ENCODE peak calls at places on chromosomes 5 and 9, in four cellular contexts. One of them, this sample, is unnamed.

GRCh38 chr5:110386782-110387181 is 339.7 kb downstream of the TMEM232 start:
- DNase-seq in lung: no peak
- DNase-seq in RWPE2: no peak
- DNase-seq in GM12865: no peak
- DNase-seq in this sample: peak

GRCh38 chr9:99489043-99489378 is 266.9 kb downstream of the SEC61B start:
- DNase-seq in lung: no peak
- DNase-seq in RWPE2: no peak
- DNase-seq in GM12865: no peak
- DNase-seq in this sample: peak

GRCh38 chr5:1088031-1088430 is 23.8 kb downstream of the SLC12A7 start:
- DNase-seq in lung: no peak
- DNase-seq in RWPE2: no peak
- DNase-seq in GM12865: no peak
- DNase-seq in this sample: no peak

GRCh38 chr5:60993425-60993824 is 48.4 kb downstream of the NDUFAF2 start:
- DNase-seq in lung: no peak
- DNase-seq in RWPE2: no peak
- DNase-seq in GM12865: no peak
- DNase-seq in this sample: no peak

GRCh38 chr9:133122605-133122934 is 1.5 kb upstream of the RALGDS start:
- DNase-seq in lung: no peak
- DNase-seq in RWPE2: no peak
- DNase-seq in GM12865: no peak
- DNase-seq in this sample: no peak

GRCh38 chr9:1995084-1995483 is 20.1 kb upstream of the SMARCA2 start:
- DNase-seq in lung: no peak
- DNase-seq in RWPE2: no peak
- DNase-seq in GM12865: no peak
- DNase-seq in this sample: no peak

GRCh38 chr5:171175746-171176145 is 133.3 kb upstream of the TLX3 start:
- DNase-seq in lung: no peak
- DNase-seq in RWPE2: no peak
- DNase-seq in GM12865: no peak
- DNase-seq in this sample: no peak

GRCh38 chr5:64818245-64818644 is 49.5 kb downstream of the CWC27 start:
- DNase-seq in lung: no peak
- DNase-seq in RWPE2: no peak
- DNase-seq in GM12865: no peak
- DNase-seq in this sample: no peak

GRCh38 chr9:126398403-126399058 is 71.9 kb downstream of the MVB12B start:
- DNase-seq in lung: peak
- DNase-seq in RWPE2: no peak
- DNase-seq in GM12865: peak
- DNase-seq in this sample: no peak

GRCh38 chr9:118364266-118365075 is 660.3 kb downstream of the TLR4 start:
- DNase-seq in lung: no peak
- DNase-seq in RWPE2: no peak
- DNase-seq in GM12865: peak
- DNase-seq in this sample: no peak

GRCh38 chr9:38141751-38142150 is 72.7 kb upstream of the SHB start:
- DNase-seq in lung: no peak
- DNase-seq in RWPE2: no peak
- DNase-seq in GM12865: peak
- DNase-seq in this sample: peak

GRCh38 chr9:19313573-19313972 is 66.5 kb downstream of the RPS6 start:
- DNase-seq in lung: no peak
- DNase-seq in RWPE2: no peak
- DNase-seq in GM12865: no peak
- DNase-seq in this sample: no peak

GRCh38 chr9:2771101-2771500 is 53.8 kb downstream of the KCNV2 start:
- DNase-seq in lung: no peak
- DNase-seq in RWPE2: no peak
- DNase-seq in GM12865: no peak
- DNase-seq in this sample: no peak

GRCh38 chr9:34408173-34408572 is 31.5 kb upstream of the MYORG start:
- DNase-seq in lung: no peak
- DNase-seq in RWPE2: no peak
- DNase-seq in GM12865: no peak
- DNase-seq in this sample: no peak

GRCh38 chr5:10934789-10935355 is 173.8 kb upstream of the DAP start:
- DNase-seq in lung: no peak
- DNase-seq in RWPE2: no peak
- DNase-seq in GM12865: no peak
- DNase-seq in this sample: no peak

GRCh38 chr5:109880907-109881685 is 191.4 kb downstream of the MAN2A1 start:
- DNase-seq in lung: no peak
- DNase-seq in RWPE2: no peak
- DNase-seq in GM12865: no peak
- DNase-seq in this sample: no peak

GRCh38 chr5:168939887-168940534 is 360.8 kb upstream of the PANK3 start:
- DNase-seq in lung: no peak
- DNase-seq in RWPE2: no peak
- DNase-seq in GM12865: no peak
- DNase-seq in this sample: no peak

GRCh38 chr9:115395511-115396021 is 277.6 kb upstream of the TNC start:
- DNase-seq in lung: no peak
- DNase-seq in RWPE2: no peak
- DNase-seq in GM12865: no peak
- DNase-seq in this sample: no peak

GRCh38 chr5:36696059-36696673 is 89.8 kb downstream of the SLC1A3 start:
- DNase-seq in lung: peak
- DNase-seq in RWPE2: no peak
- DNase-seq in GM12865: peak
- DNase-seq in this sample: peak

GRCh38 chr9:89878687-89879086 is 273.9 kb downstream of the GADD45G start:
- DNase-seq in lung: peak
- DNase-seq in RWPE2: peak
- DNase-seq in GM12865: no peak
- DNase-seq in this sample: no peak

GRCh38 chr5:169328401-169328800 is 27.5 kb upstream of the SLIT3 start:
- DNase-seq in lung: no peak
- DNase-seq in RWPE2: no peak
- DNase-seq in GM12865: no peak
- DNase-seq in this sample: no peak

GRCh38 chr5:151082976-151083651 is 2.3 kb upstream of the TNIP1 start:
- DNase-seq in lung: peak
- DNase-seq in RWPE2: peak
- DNase-seq in GM12865: peak
- DNase-seq in this sample: no peak

GRCh38 chr5:98927988-98928801 is 612 bp downstream of the CHD1 start:
- DNase-seq in lung: peak
- DNase-seq in RWPE2: peak
- DNase-seq in GM12865: peak
- DNase-seq in this sample: no peak

GRCh38 chr5:59709346-59709821 is 184.1 kb downstream of the PDE4D start:
- DNase-seq in lung: no peak
- DNase-seq in RWPE2: no peak
- DNase-seq in GM12865: no peak
- DNase-seq in this sample: no peak

GRCh38 chr9:76827286-76828080 is 63.2 kb downstream of the PCA3 start:
- DNase-seq in lung: no peak
- DNase-seq in RWPE2: no peak
- DNase-seq in GM12865: no peak
- DNase-seq in this sample: no peak

GRCh38 chr5:83513081-83513480 is 41.5 kb downstream of the VCAN start:
- DNase-seq in lung: no peak
- DNase-seq in RWPE2: no peak
- DNase-seq in GM12865: no peak
- DNase-seq in this sample: no peak

GRCh38 chr5:83516361-83516760 is 44.8 kb downstream of the VCAN start:
- DNase-seq in lung: no peak
- DNase-seq in RWPE2: no peak
- DNase-seq in GM12865: no peak
- DNase-seq in this sample: no peak

GRCh38 chr5:83518676-83519075 is 47.1 kb downstream of the VCAN start:
- DNase-seq in lung: no peak
- DNase-seq in RWPE2: no peak
- DNase-seq in GM12865: no peak
- DNase-seq in this sample: no peak

GRCh38 chr5:83513491-83513890 is 41.9 kb downstream of the VCAN start:
- DNase-seq in lung: no peak
- DNase-seq in RWPE2: no peak
- DNase-seq in GM12865: no peak
- DNase-seq in this sample: no peak

DNA sequence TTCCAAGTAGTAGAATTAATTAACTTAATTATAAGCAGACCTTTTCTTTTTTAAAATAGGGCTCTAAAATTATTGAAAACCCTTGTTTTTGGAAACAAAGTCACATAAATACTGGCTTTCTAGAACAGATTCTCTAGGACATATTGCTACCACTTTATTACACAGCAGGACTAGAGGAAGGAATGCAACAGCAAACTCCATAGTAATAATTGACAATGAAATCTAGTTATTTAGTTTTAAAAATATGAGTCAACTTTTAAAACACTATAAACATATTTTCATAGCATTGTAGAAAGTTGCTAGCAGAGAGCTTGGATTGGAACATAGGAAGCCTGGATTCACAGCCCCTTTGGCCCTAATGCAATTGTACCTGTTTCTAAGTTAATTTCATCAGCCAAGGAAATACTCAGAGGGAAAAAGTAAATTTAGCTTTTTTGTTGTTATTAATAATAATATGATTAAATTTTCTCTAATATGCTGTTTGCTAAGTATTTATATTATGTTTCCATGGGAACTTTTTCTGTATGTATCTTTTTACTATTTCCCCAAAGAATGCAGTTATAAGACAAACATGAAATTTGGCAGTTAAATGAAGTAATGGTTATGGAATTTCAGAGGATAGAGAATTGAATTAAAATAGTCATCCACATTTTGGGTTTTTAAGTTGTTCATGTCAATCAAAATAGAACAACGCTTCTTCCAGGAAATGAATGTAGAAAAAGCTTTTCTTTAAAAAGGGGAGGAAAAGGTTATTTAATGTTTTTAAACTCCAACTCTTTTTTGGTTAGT is 45.6 kb downstream of the VCAN start:
- DNase-seq in lung: no peak
- DNase-seq in RWPE2: no peak
- DNase-seq in GM12865: no peak
- DNase-seq in this sample: no peak
- TF ChIP-seq CTCF in lung: no peak
- TF ChIP-seq CTCF in RWPE2: no peak
- TF ChIP-seq CTCF in GM12865: no peak
- TF ChIP-seq CTCF in this sample: peak

GRCh38 chr5:141547921-141548320 is 59.0 kb downstream of the PCDHGC5 start:
- DNase-seq in lung: no peak
- DNase-seq in RWPE2: no peak
- DNase-seq in GM12865: no peak
- DNase-seq in this sample: no peak

GRCh38 chr5:141547488-141547887 is 58.6 kb downstream of the PCDHGC5 start:
- DNase-seq in lung: no peak
- DNase-seq in RWPE2: no peak
- DNase-seq in GM12865: no peak
- DNase-seq in this sample: no peak

DNA sequence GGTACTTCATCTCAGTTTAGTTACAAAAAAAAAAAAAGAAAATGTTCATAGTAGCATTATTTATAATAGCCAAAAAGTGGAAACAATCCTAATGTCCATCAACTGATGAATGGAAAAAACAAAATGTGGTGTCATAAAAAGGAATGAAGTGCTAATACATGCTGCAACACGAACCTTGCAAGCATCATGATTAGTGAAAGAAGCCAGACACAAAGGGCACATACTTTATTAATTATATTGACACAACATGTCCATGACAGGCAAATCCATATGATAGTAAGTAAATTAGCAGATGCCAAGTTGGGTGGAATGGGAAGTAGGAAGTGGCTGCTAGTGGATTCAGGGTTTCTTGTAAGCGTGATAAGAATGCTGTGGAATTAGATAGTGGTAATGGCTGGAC is 54.2 kb downstream of the PCDHGC5 start:
- DNase-seq in lung: no peak
- DNase-seq in RWPE2: no peak
- DNase-seq in GM12865: no peak
- DNase-seq in this sample: no peak
- TF ChIP-seq CTCF in lung: no peak
- TF ChIP-seq CTCF in RWPE2: no peak
- TF ChIP-seq CTCF in GM12865: no peak
- TF ChIP-seq CTCF in this sample: no peak

DNA sequence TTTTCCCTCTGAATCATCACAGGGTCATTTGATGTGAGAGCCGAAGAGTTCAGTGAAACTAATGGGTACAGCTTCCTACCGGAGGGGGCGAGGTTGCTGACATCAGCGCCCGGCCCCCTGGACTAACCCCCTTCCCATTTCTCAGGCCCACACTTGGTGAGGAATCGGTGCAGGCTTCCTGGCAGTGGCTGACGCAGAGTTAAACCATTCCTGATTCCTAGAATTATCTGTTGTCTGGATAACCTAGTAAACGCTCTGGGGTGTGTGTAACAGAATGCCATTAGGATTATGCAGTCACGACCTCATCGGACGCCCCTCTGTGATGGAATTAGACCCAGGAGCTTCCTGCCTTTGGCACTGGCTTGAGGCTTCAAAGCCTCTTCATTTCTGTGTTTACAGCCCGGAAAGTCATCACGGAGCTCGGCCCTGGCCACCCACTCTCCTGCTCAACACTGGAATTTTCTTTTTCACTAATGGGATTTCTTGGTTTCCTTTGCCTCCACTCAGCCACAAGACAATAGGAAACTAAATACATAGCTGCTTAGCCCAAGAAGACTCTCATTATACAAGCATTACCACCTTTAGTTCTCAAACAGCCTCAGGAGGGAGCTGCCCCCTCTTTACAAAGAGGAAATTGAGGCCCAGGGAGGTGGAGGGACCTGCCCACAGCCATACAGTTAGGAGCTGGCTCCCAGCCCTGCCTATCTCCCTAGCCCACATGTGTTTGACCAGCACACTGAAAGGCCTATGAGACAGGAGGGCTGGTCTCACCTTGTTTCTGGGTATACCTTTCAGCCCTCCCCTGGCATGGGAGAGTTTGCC is 61.3 kb upstream of the RPL26L1 start:
- DNase-seq in lung: no peak
- DNase-seq in RWPE2: no peak
- DNase-seq in GM12865: no peak
- DNase-seq in this sample: peak
- TF ChIP-seq CTCF in lung: no peak
- TF ChIP-seq CTCF in RWPE2: no peak
- TF ChIP-seq CTCF in GM12865: no peak
- TF ChIP-seq CTCF in this sample: peak

GRCh38 chr5:94969174-94969573 is 315.7 kb downstream of the MCTP1 start:
- DNase-seq in lung: no peak
- DNase-seq in RWPE2: no peak
- DNase-seq in GM12865: peak
- DNase-seq in this sample: peak
- TF ChIP-seq CTCF in lung: no peak
- TF ChIP-seq CTCF in RWPE2: peak
- TF ChIP-seq CTCF in GM12865: no peak
- TF ChIP-seq CTCF in this sample: no peak

DNA sequence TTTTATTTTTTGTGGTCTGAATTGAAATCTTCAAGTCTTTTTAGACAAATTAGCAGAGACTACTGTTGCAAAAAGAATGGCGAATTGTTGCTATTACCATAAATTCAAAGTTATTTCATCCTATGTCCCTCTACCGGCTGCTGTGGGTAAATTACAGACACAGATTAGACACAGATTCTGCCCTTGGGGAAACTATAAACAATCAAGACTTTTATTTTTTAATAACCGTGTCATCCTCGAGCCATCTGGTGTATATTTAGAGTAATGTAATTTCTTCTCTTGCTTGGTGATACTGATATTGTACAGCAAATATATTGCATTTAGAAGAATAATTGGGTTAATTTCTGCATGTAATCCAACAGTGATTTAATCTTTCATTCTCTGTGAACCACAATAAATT is 228.0 kb upstream of the ADAMTSL1 start:
- DNase-seq in lung: no peak
- DNase-seq in RWPE2: no peak
- DNase-seq in GM12865: no peak
- DNase-seq in this sample: no peak
- TF ChIP-seq CTCF in lung: no peak
- TF ChIP-seq CTCF in RWPE2: no peak
- TF ChIP-seq CTCF in GM12865: no peak
- TF ChIP-seq CTCF in this sample: peak